ENCODE peak calls at places on chromosomes 2 and 18, in four cellular contexts. L is GM13977, C is D721Med, R is neural crest cell. W is an unnamed sample.

GRCh38 chr2:5693288-5694015 is 1.3 kb downstream of the SOX11 start:
- DNase-seq in L (no peak), C (no peak), R (peak; percentile 33), W (peak; percentile 46)

GRCh38 chr2:3527886-3528785 is 8.8 kb upstream of the ADI1 start:
- DNase-seq in L (no peak), C (no peak), R (no peak), W (no peak)

GRCh38 chr2:72576861-72577260 is 249.0 kb downstream of the EXOC6B start:
- DNase-seq in L (no peak), C (no peak), R (no peak), W (no peak)

GRCh38 chr2:84904717-84905174 is 710 bp upstream of the TMSB10 start:
- DNase-seq in L (no peak), C (no peak), R (peak; percentile 40), W (no peak)

GRCh38 chr2:10620481-10620880 is 69.3 kb downstream of the NOL10 start:
- DNase-seq in L (no peak), C (no peak), R (no peak), W (peak; percentile 6)

GRCh38 chr2:149984311-149984710 is 396.7 kb upstream of the MMADHC start:
- DNase-seq in L (no peak), C (no peak), R (no peak), W (no peak)

GRCh38 chr2:85724731-85725181 is 29.0 kb upstream of the ATOH8 start:
- DNase-seq in L (no peak), C (peak; percentile 73), R (no peak), W (no peak)

GRCh38 chr2:205024822-205025518 is 479.7 kb downstream of the PARD3B start:
- DNase-seq in L (no peak), C (no peak), R (no peak), W (no peak)

GRCh38 chr2:85278361-85278760 is 49.4 kb downstream of the TGOLN2 start:
- DNase-seq in L (no peak), C (no peak), R (no peak), W (no peak)

GRCh38 chr2:109151519-109151918 is 22.5 kb downstream of the SH3RF3 start:
- DNase-seq in L (no peak), C (no peak), R (no peak), W (no peak)

GRCh38 chr2:46970334-46971288 is 55.0 kb upstream of the MCFD2 start:
- DNase-seq in L (no peak), C (no peak), R (no peak), W (no peak)

GRCh38 chr2:99695856-99696255 is 206.0 kb upstream of the REV1 start:
- DNase-seq in L (no peak), C (no peak), R (no peak), W (no peak)

GRCh38 chr18:10401489-10401888 is 52.9 kb upstream of the APCDD1 start:
- DNase-seq in L (no peak), C (no peak), R (no peak), W (no peak)

GRCh38 chr18:26875040-26875654 is 9.6 kb upstream of the AQP4 start:
- DNase-seq in L (no peak), C (no peak), R (no peak), W (no peak)

GRCh38 chr2:142422041-142422440 is 291.2 kb upstream of the LRP1B start:
- DNase-seq in L (no peak), C (no peak), R (no peak), W (no peak)

GRCh38 chr2:208010501-208010900 is 14.8 kb downstream of the PLEKHM3 start:
- DNase-seq in L (no peak), C (no peak), R (no peak), W (no peak)

GRCh38 chr18:59208602-59209001 is 11.4 kb upstream of the GRP start:
- DNase-seq in L (no peak), C (no peak), R (no peak), W (no peak)

GRCh38 chr18:44896817-44897216 is 216.1 kb downstream of the SETBP1 start:
- DNase-seq in L (no peak), C (no peak), R (no peak), W (no peak)

GRCh38 chr2:151922845-151923666 is 94.8 kb upstream of the ARL5A start:
- DNase-seq in L (no peak), C (no peak), R (no peak), W (no peak)

GRCh38 chr2:176652300-176653182 is 383.3 kb downstream of the MTX2 start:
- DNase-seq in L (peak; percentile 44), C (no peak), R (no peak), W (peak; percentile 56)

GRCh38 chr2:33145459-33145858 is 198.7 kb downstream of the LTBP1 start:
- DNase-seq in L (no peak), C (no peak), R (no peak), W (no peak)

GRCh38 chr2:232488721-232489300 is 1.2 kb upstream of the ECEL1 start:
- DNase-seq in L (no peak), C (no peak), R (no peak), W (no peak)

GRCh38 chr2:181575650-181576025 is 81.3 kb downstream of the CERKL start:
- DNase-seq in L (no peak), C (no peak), R (no peak), W (no peak)

GRCh38 chr2:205696541-205697441 is 14.5 kb downstream of the NRP2 start:
- DNase-seq in L (no peak), C (no peak), R (no peak), W (no peak)

GRCh38 chr2:163655672-163656071 is 80.1 kb downstream of the FIGN start:
- DNase-seq in L (no peak), C (no peak), R (no peak), W (no peak)

GRCh38 chr2:42964444-42965081 is 172.2 kb upstream of the HAAO start:
- DNase-seq in L (no peak), C (no peak), R (no peak), W (no peak)

GRCh38 chr2:50782543-50782942 is 249.4 kb downstream of the NRXN1 start:
- DNase-seq in L (no peak), C (no peak), R (no peak), W (no peak)

GRCh38 chr18:70368903-70369302 is 80.1 kb downstream of the SOCS6 start:
- DNase-seq in L (no peak), C (no peak), R (no peak), W (no peak)

GRCh38 chr2:187702157-187702556 is 147.9 kb upstream of the TFPI start:
- DNase-seq in L (no peak), C (no peak), R (no peak), W (no peak)

GRCh38 chr18:30486856-30487255 is 555.7 kb downstream of the DSC3 start:
- DNase-seq in L (no peak), C (no peak), R (no peak), W (no peak)

GRCh38 chr2:3180082-3180908 is 197.3 kb downstream of the EIPR1 start:
- DNase-seq in L (no peak), C (no peak), R (no peak), W (no peak)

GRCh38 chr18:54742120-54742519 is 86.2 kb upstream of the RAB27B start:
- DNase-seq in L (no peak), C (no peak), R (no peak), W (no peak)
- TF ChIP-seq CTCF in L (no peak), C (no peak), R (no peak), W (no peak)

GRCh38 chr2:60796573-60797509 is 40.8 kb downstream of the PAPOLG start:
- DNase-seq in L (no peak), C (no peak), R (no peak), W (peak; percentile 40)

GRCh38 chr2:60793169-60793568 is 37.1 kb downstream of the PAPOLG start:
- DNase-seq in L (no peak), C (no peak), R (no peak), W (no peak)

DNA sequence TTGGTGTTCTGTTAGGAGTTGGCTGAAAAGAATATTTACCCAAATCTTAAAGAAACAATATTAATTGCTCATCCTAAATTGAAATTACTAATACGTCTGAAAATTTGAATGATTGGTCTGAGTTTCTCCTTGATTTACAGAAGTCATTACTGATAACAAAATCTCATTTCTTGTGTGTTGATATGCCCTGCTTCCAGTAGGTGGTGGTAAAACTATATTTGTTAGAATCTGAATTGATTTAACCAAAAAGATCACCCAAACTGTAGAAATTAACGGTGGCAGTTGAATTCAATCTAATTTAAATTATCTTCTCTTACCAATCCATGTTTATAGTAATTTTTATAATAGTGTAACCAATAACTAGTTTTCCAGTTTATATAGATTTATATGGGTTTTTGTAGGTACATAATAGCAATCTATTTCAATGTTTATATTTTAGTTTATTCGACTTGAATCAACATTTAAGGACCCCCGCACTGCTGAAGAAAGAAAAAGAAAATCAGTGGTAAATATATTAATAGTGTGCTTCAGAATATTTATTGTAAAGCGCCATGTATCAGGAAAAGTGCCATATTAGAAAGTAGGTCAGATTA is 38.3 kb downstream of the PAPOLG start:
- DNase-seq in L (peak; percentile 50), C (no peak), R (no peak), W (peak; percentile 53)
- TF ChIP-seq CTCF in L (peak; percentile 60), C (peak; percentile 54), R (peak; percentile 75), W (peak; percentile 26)

GRCh38 chr2:30029804-30030203 is 108.4 kb upstream of the ALK start:
- DNase-seq in L (no peak), C (no peak), R (no peak), W (no peak)

GRCh38 chr2:30030361-30030760 is 109.0 kb upstream of the ALK start:
- DNase-seq in L (no peak), C (no peak), R (no peak), W (no peak)

GRCh38 chr2:30024281-30024680 is 102.9 kb upstream of the ALK start:
- DNase-seq in L (no peak), C (no peak), R (no peak), W (no peak)

GRCh38 chr2:30022444-30023071 is 101.2 kb upstream of the ALK start:
- DNase-seq in L (no peak), C (no peak), R (no peak), W (peak; percentile 9)

DNA sequence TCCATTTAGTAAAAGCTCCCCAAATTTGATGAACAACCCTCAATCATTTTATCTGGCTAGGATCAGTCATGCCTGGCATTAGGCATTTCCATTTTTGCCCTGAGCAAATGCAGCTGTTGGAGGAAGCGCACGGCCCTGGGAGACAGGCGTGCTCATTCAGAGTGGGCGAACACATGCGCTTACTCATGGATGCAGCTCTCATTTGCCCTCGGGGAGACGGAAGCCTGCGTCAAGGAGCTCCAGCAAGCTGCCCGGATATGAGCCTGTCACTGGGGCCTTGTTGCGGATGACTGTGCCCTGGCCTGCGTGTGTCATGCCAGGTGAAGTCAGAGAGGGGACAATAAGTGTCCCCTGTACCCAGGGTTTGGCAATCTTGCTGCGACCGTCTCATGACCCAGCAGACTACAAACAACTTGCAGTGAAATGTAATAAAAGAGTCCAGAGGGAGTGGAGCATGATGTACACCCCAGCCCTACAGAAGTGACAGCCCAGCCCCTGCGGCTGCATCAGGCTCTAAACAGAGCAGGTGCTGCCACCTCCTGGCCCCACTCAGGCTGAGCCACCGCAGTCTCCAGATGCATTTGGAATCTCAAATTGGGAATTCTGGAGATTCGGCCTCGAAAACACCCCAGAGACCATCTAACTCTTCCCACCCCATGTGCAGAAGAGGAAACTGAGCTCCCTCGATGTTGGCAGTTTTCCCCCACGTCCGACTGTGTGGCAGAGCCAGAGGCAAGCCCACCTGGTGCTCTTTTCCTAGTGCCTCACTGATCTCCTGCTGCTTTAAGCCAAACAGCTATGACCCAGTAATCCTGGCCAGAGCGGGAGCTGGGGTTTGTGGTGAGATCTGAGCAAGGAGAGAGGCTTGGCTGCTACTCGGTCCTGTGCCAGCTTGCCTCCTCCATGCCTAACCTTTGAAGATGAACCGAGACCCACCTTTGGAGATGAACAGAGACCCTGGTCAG is 105.0 kb upstream of the ALK start:
- DNase-seq in L (peak; percentile 31), C (peak; percentile 48), R (peak; percentile 63), W (peak; percentile 34)
- TF ChIP-seq CTCF in L (peak; percentile 67), C (peak; percentile 67), R (peak; percentile 89), W (peak; percentile 38)

GRCh38 chr18:23106575-23106974 is 28.7 kb upstream of the CABLES1 start:
- DNase-seq in L (no peak), C (no peak), R (no peak), W (no peak)
- TF ChIP-seq CTCF in L (no peak), C (no peak), R (no peak), W (no peak)

W was measured in GM20000.